ENCODE peak calls at places on chromosome 2, in seven cellular contexts. A, J, U, W, V, T and M are unnamed samples.

GRCh38 chr2:217710218-217710565 is 292.6 kb downstream of the TNS1 start:
- DNase-seq in J (no peak), T (no peak), W (no peak), U (no peak), A (no peak), V (no peak), M (no peak)

GRCh38 chr2:206328979-206329378 is 54.5 kb downstream of the ZDBF2 start:
- DNase-seq in W (no peak), T (no peak), U (no peak), A (no peak), V (no peak), J (no peak), M (no peak)

GRCh38 chr2:236943841-236944513 is 141.7 kb upstream of the COPS8 start:
- DNase-seq in J (no peak), A (no peak), W (no peak), U (no peak), T (no peak), V (no peak), M (no peak)

GRCh38 chr2:136327162-136327852 is 209.4 kb upstream of the CXCR4 start:
- DNase-seq in W (peak), V (no peak), T (peak), A (no peak), U (no peak), J (peak), M (no peak)

GRCh38 chr2:85439111-85439477 is 20.6 kb downstream of the SH2D6 start:
- DNase-seq in U (no peak), J (no peak), T (no peak), A (no peak), W (no peak), V (no peak), M (no peak)

GRCh38 chr2:118047273-118047898 is 33.5 kb upstream of the CCDC93 start:
- DNase-seq in J (no peak), A (no peak), U (no peak), W (no peak), V (no peak), T (no peak), M (no peak)

GRCh38 chr2:8573234-8573941 is 108.5 kb upstream of the ID2 start:
- DNase-seq in W (no peak), U (peak), T (peak), A (no peak), J (no peak), V (no peak), M (no peak)

GRCh38 chr2:153595939-153596338 is 117.4 kb upstream of the RPRM start:
- DNase-seq in V (no peak), A (no peak), W (no peak), U (no peak), J (no peak), T (peak), M (no peak)

GRCh38 chr2:108106746-108107145 is 120.4 kb downstream of the SLC5A7 start:
- DNase-seq in W (no peak), T (no peak), V (no peak), A (no peak), J (no peak), U (no peak), M (no peak)

GRCh38 chr2:97697252-97698235 is 15.8 kb upstream of the ZAP70 start:
- DNase-seq in V (no peak), T (peak), A (peak), J (peak), U (peak), W (peak), M (peak)

GRCh38 chr2:193843675-193844074 is 1648.9 kb upstream of the TMEFF2 start:
- DNase-seq in W (no peak), A (no peak), U (no peak), T (no peak), V (no peak), J (no peak), M (no peak)

GRCh38 chr2:236012155-236012554 is 156.0 kb downstream of the GBX2 start:
- DNase-seq in A (no peak), W (no peak), T (no peak), V (no peak), U (no peak), J (no peak), M (no peak)

GRCh38 chr2:229408356-229408755 is 137.3 kb upstream of the PID1 start:
- DNase-seq in J (no peak), T (peak), A (no peak), W (no peak), V (no peak), U (no peak), M (peak)

GRCh38 chr2:167335627-167336026 is 447.3 kb downstream of the XIRP2 start:
- DNase-seq in T (no peak), W (no peak), J (no peak), V (no peak), U (no peak), A (no peak), M (no peak)

GRCh38 chr2:22893773-22894517 is 491.0 kb upstream of the KLHL29 start:
- DNase-seq in T (no peak), U (no peak), J (no peak), W (no peak), A (no peak), V (no peak), M (no peak)

GRCh38 chr2:143949121-143949848 is 570.6 kb downstream of the ZEB2 start:
- DNase-seq in A (no peak), U (no peak), V (no peak), T (no peak), W (no peak), J (no peak), M (no peak)

GRCh38 chr2:1910562-1911256 is 166.4 kb upstream of the PXDN start:
- DNase-seq in J (no peak), A (no peak), T (no peak), W (peak), V (no peak), U (no peak), M (no peak)

GRCh38 chr2:122412360-122412759 is 656.9 kb downstream of the TSN start:
- DNase-seq in J (no peak), U (no peak), T (no peak), A (no peak), W (no peak), V (no peak), M (no peak)

GRCh38 chr2:236215761-236216333 is 47.7 kb upstream of the GBX2 start:
- DNase-seq in T (no peak), W (no peak), U (no peak), A (no peak), V (no peak), J (no peak), M (no peak)

GRCh38 chr2:217610411-217610814 is 392.4 kb downstream of the TNS1 start:
- DNase-seq in U (no peak), J (peak), W (no peak), T (peak), V (no peak), A (no peak), M (no peak)

GRCh38 chr2:120675460-120676130 is 60.1 kb upstream of the GLI2 start:
- DNase-seq in V (peak), W (peak), A (peak), T (peak), J (no peak), U (no peak), M (no peak)

GRCh38 chr2:223649941-223650530 is 47.9 kb upstream of the SCG2 start:
- DNase-seq in U (no peak), A (no peak), J (no peak), W (no peak), V (no peak), T (no peak), M (no peak)

GRCh38 chr2:134774786-134775641 is 56.2 kb upstream of the TMEM163 start:
- DNase-seq in V (no peak), W (peak), A (no peak), J (no peak), T (peak), U (no peak), M (no peak)

GRCh38 chr2:86622409-86622877 is 1.2 kb downstream of the RNF103 start:
- DNase-seq in J (no peak), T (peak), W (peak), V (no peak), A (no peak), U (peak), M (no peak)

GRCh38 chr2:142037051-142037450 is 93.8 kb downstream of the LRP1B start:
- DNase-seq in A (no peak), V (no peak), J (no peak), W (no peak), T (no peak), U (no peak), M (no peak)

GRCh38 chr2:129866391-129866790 is 113.1 kb upstream of the RAB6C start:
- DNase-seq in V (no peak), W (no peak), T (no peak), A (no peak), U (no peak), J (no peak), M (no peak)

GRCh38 chr2:231399046-231399852 is 3.7 kb downstream of the B3GNT7 start:
- DNase-seq in J (no peak), A (no peak), U (no peak), V (no peak), W (peak), T (no peak), M (no peak)

GRCh38 chr2:19235308-19235707 is 123.1 kb downstream of the OSR1 start:
- DNase-seq in J (no peak), V (no peak), U (no peak), A (no peak), T (no peak), W (no peak), M (no peak)
- TF ChIP-seq POLR2AphosphoS5 in J (no peak), V (no peak), U (peak), A (no peak), T (peak), W (no peak), M (no peak)

DNA sequence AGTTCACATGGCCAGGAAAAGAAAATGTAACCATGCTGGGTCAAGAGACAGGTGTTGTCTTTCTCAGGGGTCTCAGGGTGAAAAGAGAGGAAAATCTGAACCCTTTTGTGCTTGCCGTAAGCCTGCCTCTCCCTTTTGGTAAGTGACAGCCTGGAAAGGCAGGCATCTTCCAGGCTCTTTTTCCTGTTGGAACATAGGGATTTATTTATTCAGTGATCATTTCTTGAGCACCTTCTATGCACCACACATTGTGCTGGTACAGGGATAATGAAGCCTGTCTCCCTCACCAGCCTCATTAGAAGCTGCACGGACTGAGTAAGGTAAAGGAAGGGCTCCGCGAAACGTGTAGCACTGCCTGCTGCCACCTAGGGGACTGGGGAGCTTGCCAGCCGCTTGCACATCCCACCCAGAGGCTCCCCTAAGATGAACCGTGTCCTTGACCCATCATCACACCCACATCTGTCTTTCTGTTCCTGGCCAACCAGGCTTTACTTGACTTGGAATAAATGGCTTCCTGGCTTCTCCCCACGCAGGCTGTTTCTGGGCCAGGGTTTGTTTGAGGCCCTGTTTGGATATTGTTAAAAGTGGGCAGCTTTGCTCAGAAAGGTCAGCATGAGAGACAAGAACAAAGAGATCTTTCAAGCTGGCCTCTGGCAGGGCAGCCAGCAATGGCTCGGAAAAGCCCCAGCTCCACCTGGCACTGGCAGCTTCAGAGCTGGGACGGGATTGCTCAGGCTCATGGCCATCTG is 73.3 kb upstream of the MCFD2 start:
- DNase-seq in V (no peak), T (peak), J (no peak), W (peak), A (no peak), U (no peak), M (no peak)
- TF ChIP-seq POLR2AphosphoS5 in V (no peak), T (peak), J (no peak), W (no peak), A (no peak), U (peak), M (no peak)

GRCh38 chr2:201420442-201421113 is 30.7 kb downstream of the TRAK2 start:
- DNase-seq in V (no peak), W (no peak), J (no peak), A (no peak), T (no peak), U (no peak), M (no peak)
- TF ChIP-seq POLR2AphosphoS5 in V (no peak), W (no peak), J (no peak), A (no peak), T (no peak), U (no peak), M (no peak)

DNA sequence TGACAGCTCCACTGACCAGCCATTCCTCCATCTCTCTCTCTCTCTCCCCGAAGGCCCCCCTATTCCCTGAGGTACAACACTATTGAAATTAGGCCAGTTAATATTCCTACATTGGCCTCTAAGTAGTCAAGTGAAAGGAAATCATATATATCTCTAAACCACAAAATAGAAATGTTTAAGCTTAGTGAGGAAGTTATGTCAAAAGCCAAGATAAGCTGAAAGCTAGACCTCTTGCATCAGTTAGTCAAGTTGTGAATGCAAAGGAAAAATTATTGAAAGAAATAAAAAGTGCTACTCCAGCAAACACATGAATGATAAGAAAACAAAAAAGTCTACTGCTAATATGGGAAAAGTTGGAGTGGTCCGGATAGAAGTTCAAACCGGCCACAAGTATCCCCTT is 301.3 kb upstream of the RBMS1 start:
- DNase-seq in V (no peak), T (no peak), J (no peak), W (no peak), U (no peak), A (no peak), M (no peak)
- TF ChIP-seq POLR2AphosphoS5 in V (no peak), T (no peak), J (no peak), W (no peak), U (no peak), A (no peak), M (no peak)

GRCh38 chr2:28436525-28437051 is 43.9 kb downstream of the FOSL2 start:
- DNase-seq in V (no peak), J (no peak), W (peak), U (peak), T (no peak), A (no peak), M (no peak)

GRCh38 chr2:28435796-28436425 is 43.3 kb downstream of the FOSL2 start:
- DNase-seq in W (no peak), J (no peak), U (no peak), V (no peak), A (no peak), T (no peak), M (no peak)

GRCh38 chr2:28438532-28439063 is 45.9 kb downstream of the FOSL2 start:
- DNase-seq in U (no peak), T (no peak), V (no peak), A (no peak), J (no peak), W (no peak), M (no peak)

GRCh38 chr2:28437918-28438317 is 45.3 kb downstream of the FOSL2 start:
- DNase-seq in W (no peak), U (no peak), A (no peak), J (no peak), V (no peak), T (no peak), M (no peak)

GRCh38 chr2:28437142-28437835 is 44.6 kb downstream of the FOSL2 start:
- DNase-seq in J (no peak), U (no peak), T (no peak), A (no peak), V (no peak), W (peak), M (no peak)
- TF ChIP-seq POLR2AphosphoS5 in J (no peak), U (peak), T (no peak), A (no peak), V (no peak), W (no peak), M (no peak)

DNA sequence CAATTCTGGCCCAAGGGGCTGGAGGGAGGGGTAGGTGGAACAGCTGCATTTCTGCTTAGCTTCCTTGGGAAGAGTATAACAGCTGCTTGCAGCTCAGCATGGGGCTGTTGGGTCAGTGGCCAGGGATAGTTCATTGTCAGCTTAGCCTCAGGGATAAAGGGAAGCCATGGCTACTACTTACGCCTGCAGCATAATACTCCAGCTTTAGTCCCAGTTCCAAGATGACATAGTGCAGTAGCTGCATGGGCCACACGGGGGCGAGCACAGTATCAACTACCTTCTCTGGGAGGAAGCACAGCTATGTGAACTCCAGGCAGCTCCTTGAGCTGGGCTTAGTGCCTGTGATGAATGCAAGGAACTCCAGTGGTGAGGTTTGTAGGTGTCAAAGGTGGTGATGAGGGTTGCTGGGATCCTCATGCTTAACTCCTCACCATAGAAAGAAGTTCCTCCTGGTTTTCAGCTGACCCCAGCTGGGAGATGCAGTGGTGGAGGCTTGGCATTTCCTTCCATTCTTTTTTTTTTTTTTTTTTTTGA is 35.4 kb upstream of the RHOB start:
- DNase-seq in V (peak), T (peak), J (no peak), U (peak), W (peak), A (peak), M (peak)
- TF ChIP-seq POLR2AphosphoS5 in V (no peak), T (peak), J (no peak), U (peak), W (no peak), A (no peak), M (no peak)

GRCh38 chr2:240639566-240639965 is 14.3 kb downstream of the GPR35 start:
- DNase-seq in J (no peak), U (no peak), A (no peak), T (peak), W (no peak), V (no peak), M (no peak)

GRCh38 chr2:240637116-240637900 is 12.0 kb downstream of the GPR35 start:
- DNase-seq in T (peak), A (no peak), W (peak), U (peak), V (peak), J (no peak), M (no peak)

GRCh38 chr2:240636563-240637115 is 11.4 kb downstream of the GPR35 start:
- DNase-seq in V (peak), T (no peak), W (peak), A (no peak), J (no peak), U (no peak), M (no peak)

GRCh38 chr2:240637901-240638175 is 12.6 kb downstream of the GPR35 start:
- DNase-seq in A (no peak), V (peak), T (peak), J (no peak), W (no peak), U (peak), M (no peak)

GRCh38 chr2:240638517-240639160 is 13.4 kb downstream of the GPR35 start:
- DNase-seq in T (peak), J (no peak), U (no peak), W (no peak), V (peak), A (no peak), M (no peak)
- TF ChIP-seq POLR2AphosphoS5 in T (no peak), J (no peak), U (no peak), W (no peak), V (no peak), A (no peak), M (no peak)

DNA sequence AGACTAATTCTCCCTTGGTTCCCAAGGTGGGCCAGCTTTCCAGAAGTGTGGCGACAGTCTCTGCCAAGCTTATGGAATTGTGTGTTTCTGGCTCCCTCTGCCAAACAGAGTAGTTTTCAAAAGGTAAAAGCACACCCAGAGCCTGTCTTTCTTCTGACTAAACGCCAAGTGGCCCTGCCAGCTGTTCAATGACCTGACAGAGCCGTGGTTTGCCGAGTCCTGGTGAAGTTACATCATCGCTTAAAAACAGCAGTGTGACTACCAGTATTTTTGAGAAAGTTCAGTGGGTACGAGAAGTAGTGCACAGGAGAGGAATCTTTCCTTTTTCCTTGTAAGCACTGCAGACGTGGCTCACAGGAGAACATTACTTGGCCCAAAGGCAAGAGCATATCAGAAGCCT is 1.9 kb downstream of the PER2 start:
- DNase-seq in J (no peak), T (peak), U (peak), W (no peak), A (no peak), V (no peak), M (no peak)
- TF ChIP-seq POLR2AphosphoS5 in J (no peak), T (peak), U (peak), W (no peak), A (no peak), V (no peak), M (no peak)

GRCh38 chr2:38130877-38131276 is 54.9 kb upstream of the CYP1B1 start:
- DNase-seq in U (no peak), A (no peak), J (no peak), W (no peak), T (no peak), V (no peak), M (no peak)

GRCh38 chr2:38127277-38127676 is 51.3 kb upstream of the CYP1B1 start:
- DNase-seq in T (no peak), V (no peak), J (no peak), W (no peak), U (no peak), A (no peak), M (no peak)

GRCh38 chr2:38129410-38129809 is 53.5 kb upstream of the CYP1B1 start:
- DNase-seq in A (no peak), V (no peak), W (no peak), T (no peak), J (no peak), U (no peak), M (no peak)

GRCh38 chr2:38129987-38130386 is 54.0 kb upstream of the CYP1B1 start:
- DNase-seq in V (no peak), A (no peak), T (no peak), U (no peak), J (no peak), W (no peak), M (no peak)

DNA sequence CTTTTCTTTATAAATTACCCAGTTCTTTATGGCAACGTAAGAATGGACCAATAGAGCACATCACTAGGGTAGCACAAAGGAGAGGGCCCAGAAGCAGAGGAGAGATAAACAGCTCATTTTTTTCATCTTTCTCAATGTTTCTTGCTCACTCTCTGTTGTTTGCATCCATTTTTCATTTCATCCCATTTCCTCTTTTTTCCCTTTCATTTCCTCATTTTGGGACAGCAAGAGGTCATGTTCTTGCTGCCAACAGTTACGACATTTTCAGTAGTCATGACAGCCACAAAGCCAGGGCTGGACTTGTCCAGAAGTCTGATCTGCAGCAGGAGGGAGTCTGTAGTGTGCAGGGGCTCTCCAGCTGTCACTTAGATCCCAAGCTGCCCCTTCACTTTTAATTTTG is 52.7 kb upstream of the CYP1B1 start:
- DNase-seq in T (no peak), V (no peak), A (no peak), J (peak), U (no peak), W (no peak), M (no peak)
- TF ChIP-seq POLR2AphosphoS5 in T (peak), V (no peak), A (no peak), J (no peak), U (no peak), W (no peak), M (no peak)

GRCh38 chr2:106963156-106963555 is 77.2 kb upstream of the ST6GAL2 start:
- DNase-seq in V (no peak), J (no peak), T (no peak), A (no peak), W (no peak), U (no peak), M (no peak)
- TF ChIP-seq POLR2AphosphoS5 in V (no peak), J (no peak), T (no peak), A (no peak), W (no peak), U (no peak), M (no peak)